ENCODE peak calls at places on chromosomes 13 and 19, in six cellular contexts. G, U, E, Y, W and M are unnamed samples.

GRCh38 chr19:29928831-29929230 is 13.2 kb upstream of the URI1 start:
- DNase-seq in E (no peak), U (no peak), G (no peak), Y (no peak), W (no peak), M (no peak)

GRCh38 chr13:73913043-73913740 is 221.0 kb downstream of the KLF12 start:
- DNase-seq in Y (no peak), E (peak), G (no peak), U (peak), W (no peak), M (no peak)

GRCh38 chr13:26128676-26129075 is 76.9 kb upstream of the SHISA2 start:
- DNase-seq in U (no peak), G (no peak), E (no peak), W (no peak), Y (no peak), M (no peak)

GRCh38 chr13:50365683-50366391 is 350.6 kb downstream of the KCNRG start:
- DNase-seq in W (no peak), G (peak), Y (no peak), U (no peak), E (no peak), M (no peak)

GRCh38 chr13:97423300-97424045 is 10.5 kb upstream of the RAP2A start:
- DNase-seq in W (no peak), U (no peak), E (no peak), Y (no peak), G (no peak), M (no peak)

GRCh38 chr19:4557186-4557970 is 2.1 kb downstream of the SEMA6B start:
- DNase-seq in E (no peak), U (no peak), W (no peak), G (no peak), Y (no peak), M (no peak)

GRCh38 chr19:44005968-44006367 is 3.2 kb downstream of the ZNF230 start:
- DNase-seq in W (no peak), U (no peak), Y (no peak), G (no peak), E (peak), M (no peak)

GRCh38 chr19:4524808-4525562 is 6.7 kb upstream of the PLIN4 start:
- DNase-seq in G (peak), W (no peak), U (peak), Y (no peak), E (no peak), M (no peak)

GRCh38 chr13:46369506-46370268 is 17.4 kb downstream of the RUBCNL start:
- DNase-seq in G (no peak), W (peak), Y (no peak), E (peak), U (peak), M (no peak)

GRCh38 chr13:51625555-51626345 is 41.5 kb downstream of the WDFY2 start:
- DNase-seq in U (peak), G (no peak), W (peak), Y (no peak), E (no peak), M (no peak)

GRCh38 chr19:3970808-3971598 is at the start of gene DAPK3:
- DNase-seq in U (peak), G (peak), W (peak), E (peak), Y (peak), M (peak)

GRCh38 chr19:54164369-54165068 is 5.0 kb upstream of the LENG1 start:
- DNase-seq in G (peak), W (no peak), E (no peak), Y (no peak), U (no peak), M (no peak)

GRCh38 chr13:93476175-93476574 is 249.6 kb downstream of the GPC6 start:
- DNase-seq in Y (no peak), G (no peak), E (peak), W (peak), U (peak), M (no peak)

GRCh38 chr19:42301646-42302204 is at the start of gene PRR19:
- DNase-seq in Y (no peak), W (no peak), G (no peak), E (no peak), U (no peak), M (no peak)

GRCh38 chr13:106619688-106620555 is 52.0 kb upstream of the ARGLU1 start:
- DNase-seq in U (peak), W (peak), Y (peak), E (peak), G (no peak), M (peak)

GRCh38 chr13:106405731-106406130 is 129.7 kb downstream of the EFNB2 start:
- DNase-seq in W (no peak), Y (no peak), G (no peak), U (no peak), E (no peak), M (no peak)

GRCh38 chr13:78595819-78596700 is 7.3 kb downstream of the POU4F1 start:
- DNase-seq in G (no peak), W (no peak), U (no peak), E (no peak), Y (peak), M (no peak)

GRCh38 chr13:113744197-113745000 is 14.6 kb upstream of the TMEM255B start:
- DNase-seq in W (no peak), Y (no peak), G (peak), U (no peak), E (no peak), M (no peak)

GRCh38 chr19:41868989-41869300 is 8.1 kb upstream of the CD79A start:
- DNase-seq in U (no peak), Y (no peak), E (no peak), W (no peak), G (no peak), M (no peak)

GRCh38 chr19:54029930-54030490 is 33.7 kb downstream of the VSTM1 start:
- DNase-seq in Y (peak), E (peak), U (peak), W (peak), G (peak), M (peak)

GRCh38 chr13:35857769-35858168 is 273.4 kb downstream of the DCLK1 start:
- DNase-seq in W (no peak), U (peak), Y (peak), E (no peak), G (no peak), M (no peak)

GRCh38 chr19:19404879-19405860 is at the start of gene GATAD2A:
- DNase-seq in U (peak), G (peak), E (peak), Y (peak), W (peak), M (peak)

GRCh38 chr13:98958443-98958794 is 19.4 kb downstream of the DOCK9 start:
- DNase-seq in Y (no peak), G (no peak), W (no peak), E (no peak), U (no peak), M (no peak)

GRCh38 chr13:40186041-40186440 is 480.4 kb downstream of the FOXO1 start:
- DNase-seq in U (no peak), Y (no peak), E (no peak), W (no peak), G (no peak), M (no peak)

GRCh38 chr13:65540064-65540635 is 1690.0 kb downstream of the PCDH9 start:
- DNase-seq in Y (no peak), W (no peak), U (peak), G (no peak), E (peak), M (no peak)

GRCh38 chr13:101942038-101942437 is 459.8 kb downstream of the FGF14 start:
- DNase-seq in W (peak), G (no peak), Y (peak), E (no peak), U (peak), M (no peak)

GRCh38 chr19:56107626-56108351 is 13.3 kb downstream of the ZNF787 start:
- DNase-seq in U (no peak), Y (no peak), G (no peak), E (no peak), W (no peak), M (no peak)

GRCh38 chr19:12000152-12000981 is 35.1 kb downstream of the ZNF433 start:
- DNase-seq in E (no peak), G (no peak), Y (no peak), W (peak), U (peak), M (no peak)

GRCh38 chr19:50178859-50179537 is 15.9 kb upstream of the IZUMO2 start:
- DNase-seq in W (no peak), G (no peak), U (no peak), Y (no peak), E (no peak), M (no peak)

GRCh38 chr19:57327993-57328392 is 7.7 kb downstream of the ZNF543 start:
- DNase-seq in E (no peak), G (no peak), Y (no peak), U (no peak), W (no peak), M (no peak)

GRCh38 chr19:5751709-5752108 is 31.3 kb downstream of the CATSPERD start:
- DNase-seq in W (no peak), Y (no peak), E (no peak), G (no peak), U (no peak), M (no peak)

GRCh38 chr19:19498255-19498991 is 16.9 kb downstream of the TSSK6 start:
- DNase-seq in E (no peak), Y (no peak), G (no peak), U (no peak), W (no peak), M (no peak)

GRCh38 chr19:40697007-40697406 is 6.6 kb upstream of the NUMBL start:
- DNase-seq in U (no peak), W (no peak), Y (no peak), G (no peak), E (no peak), M (no peak)

GRCh38 chr13:49022472-49023144 is 46.9 kb downstream of the FNDC3A start:
- DNase-seq in G (no peak), U (peak), Y (no peak), E (peak), W (no peak), M (no peak)
- H3K4me3 ChIP-seq in G (no peak), U (no peak), Y (no peak), E (no peak), W (no peak), M (no peak)

GRCh38 chr19:10093295-10094186 is 7.4 kb downstream of the SHFL start:
- DNase-seq in U (no peak), W (no peak), E (no peak), G (no peak), Y (no peak), M (no peak)

GRCh38 chr19:10092648-10093294 is 6.7 kb downstream of the SHFL start:
- DNase-seq in Y (no peak), E (no peak), W (no peak), G (no peak), U (no peak), M (no peak)

GRCh38 chr19:10096615-10096963 is 5.9 kb downstream of the ANGPTL6 start:
- DNase-seq in G (no peak), U (no peak), Y (no peak), W (no peak), E (no peak), M (no peak)

GRCh38 chr19:10095948-10096614 is 6.4 kb downstream of the ANGPTL6 start:
- DNase-seq in U (peak), Y (peak), W (peak), G (peak), E (peak), M (peak)

DNA sequence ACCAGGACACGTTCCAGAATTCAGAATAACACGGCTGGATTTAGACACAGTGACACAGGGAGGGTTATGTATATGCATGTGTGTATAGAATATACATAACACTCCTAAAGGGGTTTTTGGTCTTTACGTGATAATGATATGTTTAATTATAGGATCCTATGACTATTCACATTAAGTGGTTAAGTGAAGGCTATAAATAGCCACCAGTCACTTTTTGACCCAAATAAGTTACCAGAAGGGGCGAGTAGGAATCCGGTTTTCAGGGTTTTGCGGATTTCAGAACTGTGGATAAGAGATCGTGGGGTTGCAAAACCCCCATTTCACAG is 6.9 kb downstream of the ANGPTL6 start:
- DNase-seq in U (no peak), Y (no peak), W (no peak), G (no peak), E (no peak), M (no peak)
- H3K4me3 ChIP-seq in U (no peak), Y (no peak), W (no peak), G (no peak), E (peak), M (peak)

GRCh38 chr13:66656050-66656449 is 574.1 kb downstream of the PCDH9 start:
- DNase-seq in W (no peak), G (no peak), U (no peak), E (no peak), Y (no peak), M (no peak)

GRCh38 chr13:66660013-66660804 is 569.9 kb downstream of the PCDH9 start:
- DNase-seq in W (no peak), U (peak), G (no peak), E (peak), Y (no peak), M (no peak)

GRCh38 chr13:66661336-66661735 is 568.8 kb downstream of the PCDH9 start:
- DNase-seq in Y (no peak), E (no peak), G (no peak), U (no peak), W (no peak), M (no peak)

GRCh38 chr13:66657165-66657895 is 572.8 kb downstream of the PCDH9 start:
- DNase-seq in E (peak), Y (no peak), U (peak), G (no peak), W (peak), M (peak)

GRCh38 chr13:66659291-66660012 is 570.7 kb downstream of the PCDH9 start:
- DNase-seq in G (no peak), U (peak), W (no peak), E (no peak), Y (no peak), M (no peak)
- H3K4me3 ChIP-seq in G (no peak), U (no peak), W (no peak), E (no peak), Y (no peak), M (no peak)

GRCh38 chr19:48492925-48493717 is 18.5 kb downstream of the LMTK3 start:
- DNase-seq in W (peak), U (peak), Y (peak), E (peak), G (peak), M (peak)

GRCh38 chr19:48491793-48492123 is 19.9 kb downstream of the LMTK3 start:
- DNase-seq in E (no peak), Y (no peak), U (no peak), W (no peak), G (no peak), M (no peak)

GRCh38 chr19:48493718-48494515 is 17.7 kb downstream of the LMTK3 start:
- DNase-seq in W (no peak), G (no peak), Y (no peak), U (no peak), E (no peak), M (no peak)

GRCh38 chr19:48489608-48490216 is 20.5 kb downstream of the CYTH2 start:
- DNase-seq in W (no peak), E (peak), Y (no peak), G (peak), U (peak), M (no peak)

GRCh38 chr19:48490980-48491792 is 20.4 kb downstream of the LMTK3 start:
- DNase-seq in U (no peak), W (no peak), G (peak), E (no peak), Y (no peak), M (no peak)
- H3K4me3 ChIP-seq in U (no peak), W (no peak), G (peak), E (no peak), Y (no peak), M (no peak)

GRCh38 chr19:51719251-51719901 is 4.4 kb downstream of the HAS1 start:
- DNase-seq in W (no peak), G (no peak), U (no peak), E (no peak), Y (no peak), M (no peak)

GRCh38 chr19:51726049-51726448 is 2.3 kb upstream of the HAS1 start:
- DNase-seq in U (peak), W (no peak), G (no peak), E (peak), Y (no peak), M (peak)

GRCh38 chr19:51722492-51722891 is 1.3 kb downstream of the HAS1 start:
- DNase-seq in E (no peak), G (no peak), Y (no peak), W (no peak), U (no peak), M (no peak)

GRCh38 chr19:51724543-51724942 is 752 bp upstream of the HAS1 start:
- DNase-seq in W (no peak), E (no peak), Y (no peak), U (no peak), G (no peak), M (no peak)

DNA sequence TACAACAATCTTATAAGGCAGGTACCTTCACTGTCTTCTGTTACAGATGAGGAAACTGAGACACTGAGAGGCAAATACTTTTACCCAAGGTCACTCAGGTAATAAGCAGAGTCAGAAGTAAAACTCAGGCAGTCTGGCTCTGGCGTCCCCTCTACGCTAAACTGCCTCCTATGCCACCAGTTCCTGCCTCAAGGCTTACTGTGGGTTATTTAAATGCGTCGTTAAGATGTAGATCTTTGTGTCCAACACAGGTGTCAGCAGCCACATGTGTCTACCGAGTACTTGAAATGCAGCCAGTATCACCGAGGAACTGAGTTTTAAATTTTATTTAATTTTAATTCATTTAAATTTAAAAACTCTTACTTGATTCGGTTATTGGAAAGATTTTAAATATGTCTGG is 1.9 kb downstream of the HAS1 start:
- DNase-seq in Y (no peak), W (no peak), U (no peak), E (no peak), G (no peak), M (no peak)
- H3K4me3 ChIP-seq in Y (no peak), W (no peak), U (no peak), E (no peak), G (no peak), M (no peak)

GRCh38 chr13:32553720-32554119 is 15.1 kb upstream of the N4BP2L2 start:
- DNase-seq in E (no peak), G (no peak), Y (no peak), W (no peak), U (no peak), M (no peak)
- H3K4me3 ChIP-seq in E (no peak), G (no peak), Y (no peak), W (no peak), U (no peak), M (no peak)

DNA sequence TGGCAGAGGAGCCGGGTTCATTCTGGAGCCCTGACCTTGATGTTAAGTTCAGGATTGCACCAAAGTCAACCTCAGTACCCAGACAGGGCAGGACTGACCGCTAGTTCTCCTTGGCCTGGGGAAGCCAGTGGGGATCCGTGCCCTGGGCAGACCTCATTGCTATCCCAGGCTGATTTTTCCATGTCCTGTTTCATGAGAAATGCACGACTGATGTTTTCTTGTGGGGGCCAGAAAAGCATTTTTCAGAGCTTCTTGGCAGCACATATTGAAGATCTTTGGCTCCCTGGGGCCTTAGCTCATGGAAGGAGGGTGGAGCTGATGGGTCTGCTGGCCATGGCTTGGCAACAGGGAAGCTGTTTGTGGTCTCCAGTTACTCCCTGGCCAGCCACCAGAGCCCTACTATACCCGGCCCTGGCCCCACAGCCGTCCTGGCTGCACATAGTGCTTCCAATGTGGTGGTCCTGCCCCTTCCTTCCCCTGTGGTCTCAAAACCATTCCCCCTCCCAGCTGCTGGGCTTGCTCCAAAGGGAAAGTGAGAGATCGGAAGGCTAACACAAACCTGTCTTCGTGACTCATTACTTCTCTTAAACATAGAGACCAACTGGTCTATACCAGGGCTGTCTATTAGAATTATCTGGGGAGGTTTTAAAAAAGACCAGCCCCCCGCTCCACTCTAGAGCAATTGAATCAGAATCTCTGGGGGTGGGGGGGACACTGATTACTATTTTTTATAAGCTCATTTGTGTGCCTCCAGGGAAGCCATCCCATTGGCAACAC is 11.3 kb downstream of the IL17D start:
- DNase-seq in U (peak), W (peak), Y (no peak), E (no peak), G (no peak), M (no peak)
- H3K4me3 ChIP-seq in U (no peak), W (no peak), Y (no peak), E (no peak), G (no peak), M (no peak)